ENCODE peak calls at places on chromosomes 11 and 22, in seven cellular contexts. B, J, D, T, M, L and Z are unnamed samples.
A peak's percentile ranks its signal among the peaks of the same experiment; 100 is the strongest.

GRCh38 chr11:64092119-64092760 is 56.5 kb downstream of the FLRT1 start:
- DNase-seq in B (no peak), J (no peak), D (no peak), T (no peak), M (no peak), L (no peak), Z (no peak)

GRCh38 chr11:76919467-76919866 is 58.7 kb downstream of the ACER3 start:
- DNase-seq in B (no peak), J (no peak), D (no peak), T (no peak), M (no peak), L (no peak), Z (no peak)

GRCh38 chr11:72584293-72584921 is 89.8 kb downstream of the PDE2A start:
- DNase-seq in B (no peak), J (peak; percentile 21), D (peak; percentile 27), T (peak; percentile 70), M (no peak), L (peak; percentile 33), Z (peak; percentile 56)

GRCh38 chr11:77199346-77199745 is 71.3 kb downstream of the MYO7A start:
- DNase-seq in B (no peak), J (no peak), D (no peak), T (no peak), M (peak; percentile 13), L (no peak), Z (peak; percentile 24)

GRCh38 chr22:38078046-38078840 is 5.7 kb downstream of the SLC16A8 start:
- DNase-seq in B (no peak), J (no peak), D (no peak), T (no peak), M (no peak), L (no peak), Z (no peak)

GRCh38 chr11:64268687-64269379 is 15.6 kb downstream of the BAD start:
- DNase-seq in B (no peak), J (no peak), D (no peak), T (no peak), M (peak; percentile 82), L (no peak), Z (peak; percentile 81)

GRCh38 chr11:123233280-123233977 is 38.4 kb upstream of the CLMP start:
- DNase-seq in B (no peak), J (no peak), D (no peak), T (no peak), M (no peak), L (no peak), Z (no peak)

GRCh38 chr11:124674168-124674517 is 439 bp downstream of the SPA17 start:
- DNase-seq in B (no peak), J (no peak), D (no peak), T (no peak), M (no peak), L (no peak), Z (no peak)

GRCh38 chr11:12164061-12165014 is 53.9 kb downstream of the MICAL2 start:
- DNase-seq in B (no peak), J (no peak), D (no peak), T (no peak), M (no peak), L (no peak), Z (no peak)

GRCh38 chr11:9748361-9748970 is 84.6 kb downstream of the SWAP70 start:
- DNase-seq in B (peak; percentile 15), J (peak; percentile 17), D (no peak), T (peak; percentile 68), M (no peak), L (peak; percentile 10), Z (peak; percentile 83)

GRCh38 chr11:98234698-98235097 is 786.1 kb upstream of the CNTN5 start:
- DNase-seq in B (no peak), J (no peak), D (no peak), T (no peak), M (no peak), L (no peak), Z (no peak)

GRCh38 chr22:38080847-38081635 is 2.9 kb downstream of the SLC16A8 start:
- DNase-seq in B (no peak), J (no peak), D (no peak), T (no peak), M (peak; percentile 19), L (no peak), Z (no peak)

GRCh38 chr11:3040881-3041280 is 16.3 kb downstream of the CARS1 start:
- DNase-seq in B (no peak), J (no peak), D (no peak), T (no peak), M (no peak), L (no peak), Z (no peak)

GRCh38 chr11:27976262-27976661 is 131.7 kb downstream of the KIF18A start:
- DNase-seq in B (no peak), J (no peak), D (no peak), T (no peak), M (no peak), L (no peak), Z (no peak)

GRCh38 chr22:50118557-50119168 is 28.9 kb downstream of the MOV10L1 start:
- DNase-seq in B (no peak), J (no peak), D (no peak), T (no peak), M (peak; percentile 82), L (no peak), Z (no peak)

GRCh38 chr11:2574553-2575535 is 125.0 kb downstream of the KCNQ1OT1 start:
- DNase-seq in B (peak; percentile 56), J (no peak), D (peak; percentile 4), T (no peak), M (peak; percentile 11), L (no peak), Z (peak; percentile 45)

GRCh38 chr11:111312076-111312475 is 13.7 kb downstream of the POU2AF3 start:
- DNase-seq in B (no peak), J (no peak), D (no peak), T (no peak), M (no peak), L (no peak), Z (no peak)

GRCh38 chr11:31687256-31687655 is 123.9 kb downstream of the PAX6 start:
- DNase-seq in B (no peak), J (no peak), D (no peak), T (no peak), M (no peak), L (no peak), Z (no peak)

GRCh38 chr11:108606070-108606469 is 12.5 kb upstream of the EXPH5 start:
- DNase-seq in B (no peak), J (no peak), D (no peak), T (no peak), M (no peak), L (no peak), Z (no peak)

GRCh38 chr11:5367461-5368074 is 16.0 kb upstream of the OR51M1 start:
- DNase-seq in B (no peak), J (no peak), D (no peak), T (no peak), M (no peak), L (no peak), Z (no peak)

GRCh38 chr22:24408630-24409029 is 18.8 kb upstream of the ADORA2A start:
- DNase-seq in B (no peak), J (no peak), D (no peak), T (no peak), M (no peak), L (no peak), Z (no peak)

GRCh38 chr11:36399236-36399635 is 103.1 kb downstream of the PRR5L start:
- DNase-seq in B (no peak), J (no peak), D (no peak), T (no peak), M (no peak), L (no peak), Z (no peak)

GRCh38 chr22:23182289-23183106 is 2.2 kb downstream of the BCR start:
- DNase-seq in B (peak; percentile 85), J (peak; percentile 59), D (no peak), T (no peak), M (no peak), L (no peak), Z (no peak)

GRCh38 chr11:2314525-2315394 is 12.9 kb downstream of the TSPAN32 start:
- DNase-seq in B (no peak), J (no peak), D (no peak), T (no peak), M (peak; percentile 95), L (no peak), Z (peak; percentile 51)

GRCh38 chr11:74024630-74025029 is 15.7 kb upstream of the UCP3 start:
- DNase-seq in B (no peak), J (no peak), D (no peak), T (no peak), M (peak; percentile 64), L (no peak), Z (no peak)

GRCh38 chr11:11020747-11021149 is 162.9 kb upstream of the ZBED5 start:
- DNase-seq in B (no peak), J (no peak), D (no peak), T (no peak), M (no peak), L (no peak), Z (no peak)

GRCh38 chr11:32891657-32892354 is 805 bp upstream of the QSER1 start:
- DNase-seq in B (no peak), J (no peak), D (no peak), T (peak; percentile 58), M (no peak), L (no peak), Z (no peak)

GRCh38 chr11:28657378-28658030 is 549.3 kb downstream of the METTL15 start:
- DNase-seq in B (no peak), J (no peak), D (no peak), T (no peak), M (no peak), L (no peak), Z (no peak)

GRCh38 chr11:116192509-116193206 is 580.1 kb downstream of the BUD13 start:
- DNase-seq in B (no peak), J (no peak), D (no peak), T (no peak), M (no peak), L (no peak), Z (no peak)

GRCh38 chr11:8913961-8914660 is 3.1 kb downstream of the AKIP1 start:
- DNase-seq in B (no peak), J (peak; percentile 19), D (no peak), T (peak; percentile 44), M (no peak), L (no peak), Z (no peak)

GRCh38 chr11:44764583-44764982 is 37.8 kb downstream of the TSPAN18 start:
- DNase-seq in B (no peak), J (no peak), D (no peak), T (no peak), M (peak; percentile 6), L (no peak), Z (no peak)

GRCh38 chr22:35923026-35923425 is 105.6 kb downstream of the RBFOX2 start:
- DNase-seq in B (no peak), J (no peak), D (no peak), T (no peak), M (no peak), L (no peak), Z (no peak)

GRCh38 chr11:13667245-13667644 is 1.2 kb upstream of the FAR1 start:
- DNase-seq in B (no peak), J (no peak), D (no peak), T (peak; percentile 26), M (no peak), L (no peak), Z (no peak)

GRCh38 chr11:115921540-115921939 is 417.3 kb upstream of the CADM1 start:
- DNase-seq in B (peak; percentile 24), J (no peak), D (no peak), T (no peak), M (no peak), L (no peak), Z (no peak)

GRCh38 chr11:71998649-71999310 is at the start of gene IL18BP:
- DNase-seq in B (no peak), J (no peak), D (no peak), T (peak; percentile 51), M (no peak), L (no peak), Z (peak; percentile 79)

GRCh38 chr22:39617342-39617741 is 46.8 kb downstream of the CACNA1I start:
- DNase-seq in B (no peak), J (no peak), D (no peak), T (no peak), M (no peak), L (no peak), Z (no peak)

GRCh38 chr11:36109850-36110606 is 166.2 kb downstream of the LDLRAD3 start:
- DNase-seq in B (no peak), J (no peak), D (no peak), T (no peak), M (no peak), L (no peak), Z (no peak)

GRCh38 chr11:27514076-27514475 is 7.5 kb upstream of the LIN7C start:
- DNase-seq in B (no peak), J (no peak), D (no peak), T (no peak), M (no peak), L (no peak), Z (no peak)